ENCODE peak calls at places on chromosomes 2 and 18, in ten cellular contexts. H, N, V, B, I, K, C, M, Y and F are unnamed samples.

GRCh38 chr18:36095936-36096519 is 28.7 kb upstream of the RPRD1A start:
- DNase-seq in K (no peak), B (peak; percentile 5), N (no peak), M (peak; percentile 25), Y (no peak), I (peak; percentile 64), H (peak; percentile 85), C (peak; percentile 56), V (peak; percentile 71), F (no peak)

GRCh38 chr2:7527165-7527722 is 610.0 kb downstream of the RNF144A start:
- DNase-seq in M (no peak), C (no peak), B (no peak), V (no peak), K (no peak), Y (no peak), H (no peak), N (no peak), I (no peak), F (no peak)

GRCh38 chr2:29226375-29226774 is 111.2 kb downstream of the CLIP4 start:
- DNase-seq in M (no peak), Y (no peak), N (no peak), H (no peak), C (no peak), V (no peak), I (no peak), K (no peak), B (no peak), F (no peak)

GRCh38 chr2:237196866-237197618 is 111.4 kb downstream of the COPS8 start:
- DNase-seq in V (no peak), N (no peak), M (no peak), K (no peak), Y (no peak), B (peak; percentile 28), C (peak; percentile 80), I (peak; percentile 83), H (no peak), F (peak; percentile 40)

GRCh38 chr2:170214309-170214902 is 36.5 kb downstream of the MYO3B start:
- DNase-seq in B (no peak), K (no peak), I (no peak), N (peak; percentile 34), Y (no peak), H (no peak), V (no peak), C (no peak), M (no peak), F (no peak)

GRCh38 chr2:74571058-74571457 is 16.5 kb downstream of the DOK1 start:
- DNase-seq in N (no peak), B (no peak), V (no peak), C (no peak), H (no peak), I (no peak), K (no peak), Y (no peak), M (no peak), F (no peak)

GRCh38 chr2:239461551-239462515 is 61.0 kb upstream of the HDAC4 start:
- DNase-seq in N (no peak), H (no peak), K (no peak), M (no peak), V (no peak), Y (no peak), I (no peak), C (no peak), B (no peak), F (peak; percentile 72)

GRCh38 chr2:232363784-232364615 is 14.6 kb upstream of the ALPP start:
- DNase-seq in N (peak; percentile 1), H (peak; percentile 11), B (no peak), M (no peak), C (no peak), Y (peak; percentile 46), V (no peak), K (no peak), I (no peak), F (no peak)

GRCh38 chr2:233400341-233400740 is 46.0 kb downstream of the DGKD start:
- DNase-seq in V (no peak), N (no peak), K (no peak), I (no peak), B (no peak), C (no peak), Y (no peak), M (no peak), H (no peak), F (no peak)

GRCh38 chr18:76351961-76352581 is 143.0 kb downstream of the ZNF516 start:
- DNase-seq in Y (peak; percentile 72), V (no peak), M (no peak), N (no peak), H (peak; percentile 91), I (peak; percentile 89), B (peak; percentile 61), K (peak; percentile 73), C (peak; percentile 52), F (peak; percentile 77)

GRCh38 chr2:197309369-197310231 is 980 bp downstream of the ANKRD44 start:
- DNase-seq in M (no peak), Y (peak; percentile 74), H (no peak), K (peak; percentile 9), B (no peak), V (no peak), C (no peak), I (no peak), N (peak; percentile 34), F (no peak)

GRCh38 chr2:186256540-186256939 is 229.5 kb upstream of the ZC3H15 start:
- DNase-seq in Y (no peak), B (peak; percentile 2), M (no peak), N (no peak), K (no peak), V (peak; percentile 29), H (peak; percentile 55), I (peak; percentile 13), C (peak; percentile 26), F (no peak)
- TF ChIP-seq CTCF in Y (peak; percentile 41), B (peak; percentile 51), M (peak; percentile 66), N (no peak), K (peak; percentile 28), V (peak; percentile 66), H (peak; percentile 54), I (peak; percentile 69), C (peak; percentile 66), F (peak; percentile 72)

DNA sequence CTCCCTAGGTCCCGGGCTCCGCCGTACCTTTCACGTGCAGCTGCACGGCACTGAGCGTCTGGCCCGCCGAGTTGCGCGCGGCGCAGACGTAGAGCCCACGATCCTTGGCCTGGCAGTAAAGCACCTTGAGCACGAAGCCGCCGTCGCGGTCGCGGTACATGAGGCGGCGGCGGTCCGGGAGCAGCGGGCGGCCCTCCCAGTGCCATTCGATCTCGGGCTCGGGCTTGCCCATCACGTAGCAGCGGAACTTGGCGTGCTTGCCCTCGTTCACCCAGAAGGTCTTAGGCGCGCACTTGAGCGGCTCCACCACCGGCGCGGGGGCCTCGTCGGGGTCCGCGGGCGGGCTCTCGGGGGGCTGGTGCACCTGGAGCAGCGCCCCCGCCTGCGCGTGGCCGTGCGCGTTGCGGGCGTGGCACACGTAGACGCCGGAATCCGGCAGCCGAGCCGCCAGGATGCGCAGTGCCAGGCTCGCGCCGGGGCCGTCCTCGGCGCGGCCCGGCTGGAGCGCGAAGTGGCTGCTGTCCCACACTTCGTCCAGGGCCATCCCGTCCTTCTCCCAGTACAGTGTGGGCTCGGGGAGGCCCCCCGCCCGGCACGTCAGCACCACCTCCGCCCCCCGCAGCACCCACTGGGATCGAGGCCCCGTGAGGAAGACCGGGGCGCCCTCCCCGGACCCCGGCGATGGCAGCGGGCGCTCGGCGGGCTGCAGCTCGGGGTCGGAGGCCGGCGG is 980 bp downstream of the OBSL1 start:
- DNase-seq in I (no peak), V (no peak), N (peak; percentile 44), H (peak; percentile 36), B (peak; percentile 36), C (peak; percentile 8), K (no peak), M (no peak), Y (peak; percentile 71), F (no peak)
- TF ChIP-seq CTCF in I (peak; percentile 44), V (no peak), N (no peak), H (peak; percentile 3), B (no peak), C (no peak), K (no peak), M (no peak), Y (peak; percentile 7), F (peak; percentile 9)

GRCh38 chr18:7236899-7237298 is 6.0 kb downstream of the LRRC30 start:
- DNase-seq in B (no peak), M (no peak), K (no peak), N (no peak), H (no peak), Y (no peak), V (no peak), C (no peak), I (no peak), F (no peak)

GRCh38 chr18:7234061-7234460 is 3.2 kb downstream of the LRRC30 start:
- DNase-seq in K (no peak), V (no peak), M (no peak), C (no peak), I (no peak), B (no peak), H (no peak), N (no peak), Y (peak; percentile 63), F (no peak)

GRCh38 chr18:7233398-7233797 is 2.5 kb downstream of the LRRC30 start:
- DNase-seq in V (no peak), H (no peak), K (no peak), C (no peak), I (no peak), Y (no peak), B (no peak), N (no peak), M (no peak), F (no peak)

GRCh38 chr18:7242954-7243353 is 12.1 kb downstream of the LRRC30 start:
- DNase-seq in Y (no peak), B (no peak), C (no peak), N (no peak), I (no peak), M (no peak), K (no peak), H (no peak), V (no peak), F (no peak)

GRCh38 chr18:7237670-7238272 is 6.9 kb downstream of the LRRC30 start:
- DNase-seq in C (no peak), M (no peak), K (no peak), N (no peak), B (no peak), H (no peak), V (no peak), I (no peak), Y (no peak), F (no peak)
- TF ChIP-seq CTCF in C (no peak), M (no peak), K (no peak), N (no peak), B (no peak), H (no peak), V (no peak), I (no peak), Y (no peak), F (no peak)

DNA sequence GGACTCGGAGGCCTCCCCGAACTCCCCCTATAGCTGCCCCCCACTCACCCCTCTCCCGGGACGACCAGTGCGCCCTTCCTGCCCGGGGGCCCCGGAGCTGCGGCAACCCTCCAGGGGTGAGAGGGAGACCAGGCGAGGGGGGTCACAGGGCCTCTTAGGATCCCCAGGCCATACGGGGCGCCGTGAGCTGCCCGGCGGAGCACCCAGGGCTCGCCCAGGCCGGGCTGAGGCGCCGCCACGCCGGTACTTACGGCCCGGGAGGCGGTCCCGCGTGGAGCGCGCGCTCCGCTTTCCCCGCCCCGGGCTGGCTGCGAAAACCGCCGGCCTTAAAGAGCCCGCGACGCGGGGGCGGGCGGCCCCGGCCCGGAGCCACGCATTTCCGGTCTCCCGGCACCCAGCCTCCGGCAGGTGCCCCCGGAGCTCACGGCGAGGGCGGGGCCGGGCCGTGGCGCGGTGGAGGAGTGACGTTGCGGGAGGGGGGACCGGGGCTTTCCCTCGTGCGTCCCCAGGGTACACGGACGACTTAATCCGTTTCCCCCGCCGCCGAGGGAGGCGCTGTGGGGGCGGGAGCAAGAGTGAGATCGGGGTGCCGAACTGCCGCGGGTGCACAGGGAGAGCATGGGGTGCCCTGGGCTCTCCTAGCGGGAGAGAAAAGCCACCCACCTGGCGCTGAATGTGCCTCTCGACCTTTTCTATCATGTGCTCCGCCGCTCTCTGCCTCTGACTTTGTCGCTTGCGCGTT is at the start of gene METTL21A:
- DNase-seq in C (peak; percentile 68), M (no peak), B (peak; percentile 94), K (peak; percentile 83), I (peak; percentile 60), H (peak; percentile 91), N (peak; percentile 73), V (peak; percentile 77), Y (peak; percentile 97), F (peak; percentile 92)
- TF ChIP-seq CTCF in C (peak; percentile 8), M (no peak), B (peak; percentile 44), K (peak; percentile 7), I (peak; percentile 72), H (peak; percentile 50), N (no peak), V (no peak), Y (peak; percentile 48), F (peak; percentile 48)